ENCODE peak calls at places on chromosomes 16 and 17, in eight cellular contexts. R is HCT116, S is GM12878, E is H1, C is GM23338, B is endothelial cell of umbilical vein, I is K562, Z is HepG2. Y is an unnamed sample.

GRCh38 chr17:7019839-7020519 is 2.9 kb upstream of the BCL6B start:
- DNase-seq in R (no peak), S (no peak), E (peak; percentile 69), Z (no peak), I (no peak), C (peak; percentile 79), B (peak; percentile 60), Y (no peak)

GRCh38 chr16:5415123-5415522 is 317.5 kb upstream of the EEF2KMT start:
- DNase-seq in S (no peak), Z (no peak), E (no peak), C (peak; percentile 71), I (no peak), R (peak; percentile 13), B (no peak), Y (no peak)

GRCh38 chr16:3266873-3267537 is 10.6 kb upstream of the MEFV start:
- DNase-seq in R (peak; percentile 29), C (peak; percentile 66), E (no peak), I (no peak), S (no peak), Z (peak; percentile 58), B (peak; percentile 48), Y (no peak)

GRCh38 chr17:81097134-81097942 is 62.4 kb downstream of the BAIAP2 start:
- DNase-seq in C (peak; percentile 72), Z (peak; percentile 65), I (peak; percentile 88), E (peak; percentile 84), R (peak; percentile 75), B (peak; percentile 79), S (no peak), Y (no peak)

GRCh38 chr17:74303300-74303699 is 22.7 kb upstream of the KIF19 start:
- DNase-seq in R (no peak), C (no peak), E (no peak), B (no peak), S (no peak), I (no peak), Z (no peak), Y (no peak)

GRCh38 chr16:56558024-56558747 is 6.7 kb upstream of the MT4 start:
- DNase-seq in C (no peak), B (no peak), I (no peak), R (no peak), S (no peak), E (no peak), Z (no peak), Y (no peak)

GRCh38 chr16:14284930-14285541 is 213.9 kb downstream of the MRTFB start:
- DNase-seq in C (peak; percentile 73), S (no peak), I (peak; percentile 15), E (no peak), R (peak; percentile 63), B (peak; percentile 76), Z (peak; percentile 65), Y (no peak)

GRCh38 chr16:11536104-11536866 is 50.4 kb downstream of the LITAF start:
- DNase-seq in C (no peak), E (no peak), Z (no peak), S (no peak), R (no peak), I (no peak), B (no peak), Y (no peak)

GRCh38 chr16:1351582-1352362 is at the start of the genes GNPTG and TSR3:
- DNase-seq in I (peak; percentile 94), S (peak; percentile 64), Z (peak; percentile 61), B (peak; percentile 81), C (peak; percentile 84), E (peak; percentile 89), R (peak; percentile 60), Y (no peak)

GRCh38 chr16:4882261-4882632 is 35.0 kb downstream of the UBN1 start:
- DNase-seq in I (peak; percentile 37), E (no peak), B (peak; percentile 21), R (no peak), C (no peak), Z (no peak), S (no peak), Y (peak; percentile 18)

GRCh38 chr16:15807603-15808009 is 49.2 kb downstream of the MYH11 start:
- DNase-seq in C (peak; percentile 24), Z (no peak), S (no peak), R (no peak), B (no peak), I (peak; percentile 25), E (no peak), Y (no peak)

GRCh38 chr17:50460831-50461526 is 7.7 kb downstream of the CHAD start:
- DNase-seq in I (no peak), B (no peak), C (no peak), S (no peak), R (no peak), E (no peak), Z (no peak), Y (no peak)

GRCh38 chr17:6507535-6507934 is 48.8 kb downstream of the PITPNM3 start:
- DNase-seq in S (no peak), E (no peak), Z (no peak), B (peak; percentile 92), R (peak; percentile 51), I (no peak), C (no peak), Y (no peak)

GRCh38 chr16:29815032-29815721 is 775 bp upstream of the PAGR1 start:
- DNase-seq in S (no peak), Z (no peak), E (peak; percentile 61), I (no peak), B (no peak), C (peak; percentile 71), R (no peak), Y (no peak)
- TF ChIP-seq POLR2AphosphoS5 in S (no peak), Z (no peak), E (no peak), I (no peak), B (peak; percentile 23), C (no peak), R (no peak), Y (no peak)

GRCh38 chr16:55370762-55371482 is 46.9 kb downstream of the IRX6 start:
- DNase-seq in E (peak; percentile 74), C (peak; percentile 84), S (no peak), Z (peak; percentile 7), B (no peak), R (no peak), I (no peak), Y (no peak)
- TF ChIP-seq EZH2 in E (no peak), C (no peak), S (no peak), Z (peak; percentile 98), B (no peak), R (no peak), I (no peak), Y (no peak)

GRCh38 chr17:31008374-31009035 is 37.7 kb downstream of the RNF135 start:
- DNase-seq in S (no peak), E (peak; percentile 87), C (peak; percentile 84), Z (no peak), I (no peak), R (no peak), B (peak; percentile 61), Y (no peak)
- TF ChIP-seq POLR2AphosphoS5 in S (no peak), E (no peak), C (no peak), Z (no peak), I (no peak), R (no peak), B (peak; percentile 15), Y (no peak)

DNA sequence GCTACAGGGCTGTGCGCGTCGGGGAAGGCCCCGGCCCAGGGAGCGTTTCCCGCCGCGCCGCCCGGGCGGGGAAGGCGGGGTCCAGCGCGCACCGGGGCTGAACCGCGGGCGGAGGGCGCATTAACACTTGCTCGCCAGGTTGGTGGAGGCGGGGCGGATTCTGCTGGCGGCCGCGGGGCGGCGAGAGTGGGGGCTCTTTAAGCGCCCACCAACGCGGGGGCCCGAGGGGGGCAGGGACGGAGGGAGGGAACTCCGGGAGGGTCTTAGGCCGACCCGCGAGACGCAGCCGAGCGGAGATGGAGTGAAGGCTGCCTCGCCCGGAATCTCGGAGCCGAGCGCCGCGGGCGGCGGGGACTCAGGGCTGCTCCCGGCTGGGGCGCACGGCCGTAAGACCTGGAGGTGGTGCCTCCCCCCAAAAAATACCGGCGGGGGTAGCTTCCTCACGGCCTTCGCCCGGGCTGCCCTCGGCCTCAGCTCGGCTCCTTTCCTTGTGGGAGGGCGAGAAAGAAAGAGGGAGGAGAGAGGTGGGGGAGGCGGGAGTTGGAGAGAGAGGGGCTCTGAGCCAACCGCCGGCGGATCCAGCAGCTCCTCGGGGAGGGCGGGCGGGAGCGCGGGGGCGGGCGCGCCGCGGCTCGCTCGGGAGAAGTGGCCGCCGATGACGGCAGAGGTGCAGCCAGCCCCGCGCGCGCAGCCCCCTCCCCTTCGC is 415 bp upstream of the FOXF1 start:
- DNase-seq in B (peak; percentile 62), S (no peak), I (no peak), Z (no peak), E (peak; percentile 82), R (no peak), C (peak; percentile 80), Y (no peak)
- TF ChIP-seq EZH2 in B (no peak), S (no peak), I (no peak), Z (no peak), E (no peak), R (no peak), C (no peak), Y (no peak)

DNA sequence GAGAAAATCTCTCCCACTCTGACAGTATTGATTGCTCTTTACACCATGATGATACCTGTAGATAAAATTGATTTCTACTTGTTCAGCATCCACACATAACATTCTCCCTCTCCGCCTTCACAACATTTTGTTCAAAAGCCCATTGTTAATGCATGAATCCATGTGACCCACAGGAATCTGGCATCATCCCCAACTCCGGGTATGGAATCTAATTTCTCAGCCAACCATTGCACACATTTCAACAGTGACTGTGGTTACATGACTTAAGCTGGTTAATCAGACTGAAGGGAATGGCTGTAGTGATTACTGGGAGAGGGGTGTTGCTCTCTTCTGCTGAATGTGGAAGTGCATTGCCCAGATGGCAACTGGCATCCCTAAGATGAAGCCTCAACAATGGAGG is 161.4 kb upstream of the C16orf82 start:
- DNase-seq in I (no peak), Z (no peak), E (no peak), B (no peak), C (no peak), R (no peak), S (no peak), Y (no peak)
- TF ChIP-seq POLR2AphosphoS5 in I (no peak), Z (no peak), E (no peak), B (no peak), C (no peak), R (no peak), S (no peak), Y (no peak)

GRCh38 chr17:79788989-79789942 is 7.6 kb downstream of the CBX8 start:
- DNase-seq in Z (no peak), B (no peak), S (no peak), C (peak; percentile 88), I (no peak), E (peak; percentile 83), R (no peak), Y (no peak)
- TF ChIP-seq EZH2 in Z (no peak), B (no peak), S (peak; percentile 47), C (no peak), I (no peak), E (no peak), R (no peak), Y (no peak)

Y was measured in SK-N-MC.